ENCODE peak calls at places on chromosome 7, in five cellular contexts. X, A, W, V and M are unnamed samples.

GRCh38 chr7:143120696-143121405 is 11.0 kb upstream of the PIP start:
- DNase-seq in X (no peak), A (no peak), W (no peak), V (no peak), M (no peak)

GRCh38 chr7:36360244-36360643 is 29.4 kb upstream of the ANLN start:
- DNase-seq in X (no peak), A (no peak), W (no peak), V (no peak), M (no peak)

GRCh38 chr7:32890553-32891045 is 961 bp downstream of the KBTBD2 start:
- DNase-seq in X (peak; percentile 9), A (peak; percentile 52), W (no peak), V (peak; percentile 31), M (no peak)

GRCh38 chr7:122887198-122887597 is 938 bp upstream of the CADPS2 start:
- DNase-seq in X (no peak), A (no peak), W (peak; percentile 89), V (peak; percentile 51), M (no peak)

GRCh38 chr7:26863504-26864308 is 684 bp downstream of the SKAP2 start:
- DNase-seq in X (no peak), A (peak; percentile 18), W (no peak), V (peak; percentile 18), M (no peak)

GRCh38 chr7:155495440-155496248 is 37.7 kb downstream of the EN2 start:
- DNase-seq in X (no peak), A (no peak), W (peak; percentile 61), V (no peak), M (no peak)

GRCh38 chr7:123674399-123675091 is 18.9 kb downstream of the LMOD2 start:
- DNase-seq in X (no peak), A (no peak), W (no peak), V (no peak), M (no peak)

GRCh38 chr7:40700653-40701475 is 566.1 kb downstream of the SUGCT start:
- DNase-seq in X (no peak), A (no peak), W (no peak), V (no peak), M (no peak)

GRCh38 chr7:70698219-70698832 is 433.6 kb upstream of the GALNT17 start:
- DNase-seq in X (no peak), A (no peak), W (no peak), V (no peak), M (no peak)

GRCh38 chr7:36396150-36396549 is 6.5 kb downstream of the ANLN start:
- DNase-seq in X (no peak), A (no peak), W (no peak), V (no peak), M (no peak)

GRCh38 chr7:50309736-50310135 is 5.2 kb downstream of the IKZF1 start:
- DNase-seq in X (no peak), A (no peak), W (no peak), V (no peak), M (no peak)

GRCh38 chr7:21887779-21888178 is 57.9 kb downstream of the CDCA7L start:
- DNase-seq in X (no peak), A (no peak), W (no peak), V (no peak), M (no peak)

GRCh38 chr7:134948736-134949135 is 37.6 kb upstream of the AGBL3 start:
- DNase-seq in X (no peak), A (no peak), W (no peak), V (no peak), M (no peak)

GRCh38 chr7:13181221-13181620 is 493.8 kb downstream of the ARL4A start:
- DNase-seq in X (no peak), A (no peak), W (no peak), V (no peak), M (no peak)

GRCh38 chr7:155469311-155470185 is 11.6 kb downstream of the EN2 start:
- DNase-seq in X (no peak), A (no peak), W (no peak), V (no peak), M (no peak)

GRCh38 chr7:84277628-84278224 is 83.1 kb upstream of the SEMA3A start:
- DNase-seq in X (no peak), A (no peak), W (no peak), V (no peak), M (no peak)

GRCh38 chr7:44749992-44750391 is 1.3 kb downstream of the ZMIZ2 start:
- DNase-seq in X (no peak), A (no peak), W (no peak), V (no peak), M (no peak)

GRCh38 chr7:15612205-15612604 is 50.4 kb upstream of the AGMO start:
- DNase-seq in X (no peak), A (no peak), W (no peak), V (no peak), M (no peak)

GRCh38 chr7:537911-538634 is 18.4 kb upstream of the PDGFA start:
- DNase-seq in X (no peak), A (no peak), W (peak; percentile 94), V (peak; percentile 83), M (peak; percentile 63)

GRCh38 chr7:22715969-22716368 is 11.0 kb upstream of the IL6 start:
- DNase-seq in X (no peak), A (no peak), W (no peak), V (no peak), M (no peak)

GRCh38 chr7:129210256-129210988 is 14.4 kb upstream of the AHCYL2 start:
- DNase-seq in X (peak; percentile 57), A (peak; percentile 69), W (peak; percentile 95), V (no peak), M (no peak)

GRCh38 chr7:18144171-18144570 is 116.5 kb upstream of the PRPS1L1 start:
- DNase-seq in X (no peak), A (no peak), W (no peak), V (no peak), M (no peak)

GRCh38 chr7:54864718-54865117 is 105.7 kb upstream of the SEC61G start:
- DNase-seq in X (no peak), A (no peak), W (no peak), V (no peak), M (peak; percentile 23)

GRCh38 chr7:17524746-17525145 is 226.3 kb downstream of the AHR start:
- DNase-seq in X (no peak), A (no peak), W (no peak), V (no peak), M (no peak)

GRCh38 chr7:106681815-106682495 is 21.0 kb upstream of the CCDC71L start:
- DNase-seq in X (no peak), A (no peak), W (no peak), V (no peak), M (no peak)

GRCh38 chr7:80047856-80048459 is 86.7 kb upstream of the GNAI1 start:
- DNase-seq in X (no peak), A (no peak), W (no peak), V (no peak), M (no peak)

GRCh38 chr7:45001138-45001694 is 1.2 kb downstream of the CCM2 start:
- DNase-seq in X (peak; percentile 59), A (peak; percentile 63), W (no peak), V (no peak), M (no peak)

GRCh38 chr7:101453617-101454016 is 90.9 kb downstream of the COL26A1 start:
- DNase-seq in X (no peak), A (no peak), W (no peak), V (no peak), M (no peak)

GRCh38 chr7:142883571-142884284 is 1.8 kb downstream of the TRPV6 start:
- DNase-seq in X (no peak), A (no peak), W (peak; percentile 25), V (no peak), M (no peak)

GRCh38 chr7:94620703-94621118 is 35.2 kb downstream of the SGCE start:
- DNase-seq in X (no peak), A (no peak), W (peak; percentile 87), V (peak; percentile 83), M (peak; percentile 53)

GRCh38 chr7:5177060-5177459 is 13.0 kb upstream of the WIPI2 start:
- DNase-seq in X (no peak), A (no peak), W (peak; percentile 91), V (no peak), M (peak; percentile 48)

GRCh38 chr7:5634107-5634950 is 147.1 kb downstream of the RNF216 start:
- DNase-seq in X (no peak), A (no peak), W (peak; percentile 82), V (no peak), M (peak; percentile 78)

GRCh38 chr7:34057956-34058355 is 152.6 kb downstream of the BMPER start:
- DNase-seq in X (no peak), A (no peak), W (no peak), V (no peak), M (no peak)

DNA sequence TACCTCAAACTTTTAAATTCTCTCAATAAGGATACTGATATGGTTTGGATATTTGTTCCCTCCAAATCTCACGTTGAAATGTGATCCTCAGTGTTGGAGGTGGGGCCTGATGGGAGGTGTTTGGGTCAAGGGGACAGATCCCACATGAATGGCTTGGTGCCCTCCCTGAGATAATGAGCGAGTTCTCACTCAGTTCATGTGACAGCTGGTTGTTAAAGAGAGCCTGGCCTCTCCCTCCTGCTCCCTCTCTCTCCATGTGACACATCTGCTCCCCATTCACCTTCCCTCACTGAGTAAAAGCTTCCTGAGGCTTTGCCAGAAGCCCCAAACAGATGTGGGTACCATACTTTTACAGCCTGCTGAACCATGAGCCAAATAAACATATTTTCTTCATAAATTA is 19.2 kb downstream of the ABCB4 start:
- DNase-seq in X (no peak), A (no peak), W (no peak), V (no peak), M (no peak)
- H3K27ac ChIP-seq in X (no peak overlapping the region), A (no peak overlapping the region), W (no peak overlapping the region), V (no peak overlapping the region), M (no peak overlapping the region)

GRCh38 chr7:92916751-92917369 is 80.5 kb upstream of the CDK6 start:
- DNase-seq in X (no peak), A (no peak), W (no peak), V (peak; percentile 32), M (no peak)
- H3K27ac ChIP-seq in X (no peak overlapping the region), A (no peak overlapping the region), W (no peak overlapping the region), V (no peak overlapping the region), M (no peak overlapping the region)

GRCh38 chr7:28455486-28455885 is 43.2 kb downstream of the CREB5 start:
- DNase-seq in X (no peak), A (no peak), W (no peak), V (no peak), M (no peak)
- H3K27ac ChIP-seq in X (no peak overlapping the region), A (no peak overlapping the region), W (no peak overlapping the region), V (no peak overlapping the region), M (peak overlapping the region; percentile 33)

GRCh38 chr7:105269397-105269796 is 119.3 kb downstream of the SRPK2 start:
- DNase-seq in X (no peak), A (no peak), W (no peak), V (no peak), M (no peak)
- H3K27ac ChIP-seq in X (no peak overlapping the region), A (peak overlapping the region; percentile 28), W (no peak overlapping the region), V (no peak overlapping the region), M (no peak overlapping the region)

GRCh38 chr7:157963526-157963925 is 624.1 kb downstream of the PTPRN2 start:
- DNase-seq in X (no peak), A (no peak), W (no peak), V (no peak), M (no peak)
- H3K27ac ChIP-seq in X (no peak overlapping the region), A (no peak overlapping the region), W (no peak overlapping the region), V (no peak overlapping the region), M (no peak overlapping the region)